ENCODE peak calls at places on chromosomes 6 and 20, in nine cellular contexts. E is left ventricle myocardium superior; A is fibroblast of lung; U is EL; V is CD8-positive, alpha-beta T cell; R is AG04450; L is activated naive CD4-positive, alpha-beta T cell; J is iris pigment epithelial cell; H is posterior vena cava. N is an unnamed sample.

GRCh38 chr6:31203345-31203979 is 33.0 kb upstream of the POU5F1 start:
- DNase-seq in A (peak), J (peak), L (no peak), H (no peak), E (no peak), R (no peak), U (peak), V (no peak), N (peak)

GRCh38 chr6:33672808-33673207 is 38.7 kb downstream of the UQCC2 start:
- DNase-seq in A (peak), U (peak), V (no peak), L (no peak), R (peak), E (peak), J (peak), H (peak), N (peak)

GRCh38 chr20:12902992-12903391 is 105.8 kb upstream of the SPTLC3 start:
- DNase-seq in J (no peak), R (no peak), A (no peak), E (no peak), V (no peak), H (no peak), L (no peak), U (no peak), N (no peak)

GRCh38 chr6:158027590-158028285 is 46.1 kb downstream of the SYNJ2 start:
- DNase-seq in R (no peak), A (peak), J (no peak), L (no peak), H (peak), V (no peak), E (peak), U (no peak), N (no peak)

GRCh38 chr6:119280586-119281163 is 68.9 kb downstream of the MAN1A1 start:
- DNase-seq in J (peak), H (no peak), U (no peak), A (peak), V (no peak), R (no peak), E (no peak), L (no peak), N (no peak)

GRCh38 chr6:38492031-38492430 is 147.7 kb downstream of the BTBD9 start:
- DNase-seq in H (no peak), J (no peak), R (no peak), E (no peak), U (no peak), V (no peak), L (no peak), A (no peak), N (no peak)

GRCh38 chr6:168062346-168063289 is 16.4 kb downstream of the FRMD1 start:
- DNase-seq in H (no peak), E (no peak), V (no peak), L (no peak), J (no peak), U (no peak), A (no peak), R (no peak), N (no peak)

GRCh38 chr20:24842591-24843442 is 106.3 kb upstream of the CST7 start:
- DNase-seq in H (no peak), J (no peak), L (no peak), V (no peak), A (no peak), E (no peak), R (no peak), U (no peak), N (peak)

GRCh38 chr6:66687611-66688140 is 980.6 kb upstream of the EYS start:
- DNase-seq in R (no peak), U (no peak), H (no peak), E (no peak), J (no peak), V (no peak), L (no peak), A (no peak), N (no peak)

GRCh38 chr6:142945446-142946180 is 637 bp upstream of the HIVEP2 start:
- DNase-seq in U (peak), L (peak), J (no peak), V (peak), H (no peak), E (peak), R (no peak), A (no peak), N (no peak)